ENCODE peak calls at places on chromosomes 4 and X, in seven cellular contexts. One of them, this sample, is unnamed.

GRCh38 chrX:132953358-132953757 is 5.1 kb downstream of the HS6ST2 start:
- DNase-seq in prostate gland: no peak
- DNase-seq in SW480: no peak
- DNase-seq in tibial nerve: no peak
- DNase-seq in fibroblast of the conjunctiva: no peak
- DNase-seq in activated CD4-positive, alpha-beta T cell treated with anti-CD3 and anti-CD28 coated beads, Interleukin-2, amount 10 ng/mL, durations not matched to agents 7 days and 5 days: no peak
- DNase-seq in amygdala: no peak
- DNase-seq in this sample: no peak

GRCh38 chrX:34559325-34559724 is 97.8 kb downstream of the TMEM47 start:
- DNase-seq in prostate gland: no peak
- DNase-seq in activated CD4-positive, alpha-beta T cell treated with anti-CD3 and anti-CD28 coated beads, Interleukin-2, amount 10 ng/mL, durations not matched to agents 7 days and 5 days: peak
- DNase-seq in amygdala: no peak
- DNase-seq in tibial nerve: no peak
- DNase-seq in fibroblast of the conjunctiva: peak
- DNase-seq in SW480: no peak
- DNase-seq in this sample: no peak

GRCh38 chr4:103996059-103996458 is 276.3 kb upstream of the TACR3 start:
- DNase-seq in fibroblast of the conjunctiva: no peak
- DNase-seq in tibial nerve: no peak
- DNase-seq in amygdala: no peak
- DNase-seq in prostate gland: peak
- DNase-seq in SW480: peak
- DNase-seq in activated CD4-positive, alpha-beta T cell treated with anti-CD3 and anti-CD28 coated beads, Interleukin-2, amount 10 ng/mL, durations not matched to agents 7 days and 5 days: no peak
- DNase-seq in this sample: no peak

GRCh38 chr4:11338990-11339782 is 89.5 kb downstream of the HS3ST1 start:
- DNase-seq in amygdala: no peak
- DNase-seq in fibroblast of the conjunctiva: no peak
- DNase-seq in activated CD4-positive, alpha-beta T cell treated with anti-CD3 and anti-CD28 coated beads, Interleukin-2, amount 10 ng/mL, durations not matched to agents 7 days and 5 days: no peak
- DNase-seq in prostate gland: no peak
- DNase-seq in tibial nerve: no peak
- DNase-seq in SW480: no peak
- DNase-seq in this sample: no peak

GRCh38 chrX:109839694-109840358 is 106.8 kb upstream of the ACSL4 start:
- DNase-seq in fibroblast of the conjunctiva: no peak
- DNase-seq in activated CD4-positive, alpha-beta T cell treated with anti-CD3 and anti-CD28 coated beads, Interleukin-2, amount 10 ng/mL, durations not matched to agents 7 days and 5 days: no peak
- DNase-seq in prostate gland: no peak
- DNase-seq in SW480: peak
- DNase-seq in tibial nerve: no peak
- DNase-seq in amygdala: no peak
- DNase-seq in this sample: no peak

GRCh38 chr4:138952405-138952804 is 63.2 kb upstream of the NOCT start:
- DNase-seq in tibial nerve: no peak
- DNase-seq in prostate gland: no peak
- DNase-seq in activated CD4-positive, alpha-beta T cell treated with anti-CD3 and anti-CD28 coated beads, Interleukin-2, amount 10 ng/mL, durations not matched to agents 7 days and 5 days: no peak
- DNase-seq in SW480: no peak
- DNase-seq in fibroblast of the conjunctiva: no peak
- DNase-seq in amygdala: no peak
- DNase-seq in this sample: no peak

GRCh38 chr4:82848706-82849105 is 42.2 kb downstream of the SEC31A start:
- DNase-seq in activated CD4-positive, alpha-beta T cell treated with anti-CD3 and anti-CD28 coated beads, Interleukin-2, amount 10 ng/mL, durations not matched to agents 7 days and 5 days: no peak
- DNase-seq in SW480: no peak
- DNase-seq in amygdala: no peak
- DNase-seq in tibial nerve: no peak
- DNase-seq in prostate gland: no peak
- DNase-seq in fibroblast of the conjunctiva: no peak
- DNase-seq in this sample: no peak

GRCh38 chr4:40858946-40859345 is 109.2 kb downstream of the NSUN7 start:
- DNase-seq in tibial nerve: no peak
- DNase-seq in activated CD4-positive, alpha-beta T cell treated with anti-CD3 and anti-CD28 coated beads, Interleukin-2, amount 10 ng/mL, durations not matched to agents 7 days and 5 days: no peak
- DNase-seq in fibroblast of the conjunctiva: no peak
- DNase-seq in SW480: no peak
- DNase-seq in amygdala: no peak
- DNase-seq in prostate gland: no peak
- DNase-seq in this sample: no peak

GRCh38 chrX:37472836-37473235 is 98.6 kb upstream of the LANCL3 start:
- DNase-seq in prostate gland: no peak
- DNase-seq in SW480: no peak
- DNase-seq in fibroblast of the conjunctiva: no peak
- DNase-seq in tibial nerve: no peak
- DNase-seq in activated CD4-positive, alpha-beta T cell treated with anti-CD3 and anti-CD28 coated beads, Interleukin-2, amount 10 ng/mL, durations not matched to agents 7 days and 5 days: no peak
- DNase-seq in amygdala: no peak
- DNase-seq in this sample: no peak

GRCh38 chr4:158353541-158354304 is 143.4 kb downstream of the TMEM144 start:
- DNase-seq in amygdala: no peak
- DNase-seq in SW480: no peak
- DNase-seq in tibial nerve: no peak
- DNase-seq in fibroblast of the conjunctiva: no peak
- DNase-seq in prostate gland: no peak
- DNase-seq in activated CD4-positive, alpha-beta T cell treated with anti-CD3 and anti-CD28 coated beads, Interleukin-2, amount 10 ng/mL, durations not matched to agents 7 days and 5 days: no peak
- DNase-seq in this sample: no peak

GRCh38 chr4:177528620-177529019 is 86.4 kb upstream of the AGA start:
- DNase-seq in amygdala: no peak
- DNase-seq in SW480: no peak
- DNase-seq in fibroblast of the conjunctiva: no peak
- DNase-seq in prostate gland: no peak
- DNase-seq in tibial nerve: no peak
- DNase-seq in activated CD4-positive, alpha-beta T cell treated with anti-CD3 and anti-CD28 coated beads, Interleukin-2, amount 10 ng/mL, durations not matched to agents 7 days and 5 days: no peak
- DNase-seq in this sample: no peak

GRCh38 chrX:133965321-133965720 is 20.1 kb downstream of the GPC3 start:
- DNase-seq in amygdala: no peak
- DNase-seq in activated CD4-positive, alpha-beta T cell treated with anti-CD3 and anti-CD28 coated beads, Interleukin-2, amount 10 ng/mL, durations not matched to agents 7 days and 5 days: no peak
- DNase-seq in fibroblast of the conjunctiva: no peak
- DNase-seq in SW480: no peak
- DNase-seq in prostate gland: no peak
- DNase-seq in tibial nerve: no peak
- DNase-seq in this sample: no peak

GRCh38 chr4:52869656-52870055 is 7.5 kb downstream of the RASL11B start:
- DNase-seq in activated CD4-positive, alpha-beta T cell treated with anti-CD3 and anti-CD28 coated beads, Interleukin-2, amount 10 ng/mL, durations not matched to agents 7 days and 5 days: no peak
- DNase-seq in tibial nerve: no peak
- DNase-seq in fibroblast of the conjunctiva: no peak
- DNase-seq in SW480: no peak
- DNase-seq in amygdala: no peak
- DNase-seq in prostate gland: no peak
- DNase-seq in this sample: no peak

GRCh38 chrX:25020391-25021131 is 4.8 kb upstream of the ARX start:
- DNase-seq in tibial nerve: no peak
- DNase-seq in amygdala: no peak
- DNase-seq in SW480: peak
- DNase-seq in activated CD4-positive, alpha-beta T cell treated with anti-CD3 and anti-CD28 coated beads, Interleukin-2, amount 10 ng/mL, durations not matched to agents 7 days and 5 days: peak
- DNase-seq in fibroblast of the conjunctiva: no peak
- DNase-seq in prostate gland: no peak
- DNase-seq in this sample: no peak

GRCh38 chrX:13373027-13373806 is 53.4 kb upstream of the ATXN3L start:
- DNase-seq in activated CD4-positive, alpha-beta T cell treated with anti-CD3 and anti-CD28 coated beads, Interleukin-2, amount 10 ng/mL, durations not matched to agents 7 days and 5 days: no peak
- DNase-seq in prostate gland: no peak
- DNase-seq in SW480: no peak
- DNase-seq in amygdala: no peak
- DNase-seq in fibroblast of the conjunctiva: no peak
- DNase-seq in tibial nerve: no peak
- DNase-seq in this sample: no peak

GRCh38 chrX:24498975-24499374 is 33.9 kb downstream of the PDK3 start:
- DNase-seq in tibial nerve: no peak
- DNase-seq in fibroblast of the conjunctiva: no peak
- DNase-seq in SW480: peak
- DNase-seq in prostate gland: no peak
- DNase-seq in activated CD4-positive, alpha-beta T cell treated with anti-CD3 and anti-CD28 coated beads, Interleukin-2, amount 10 ng/mL, durations not matched to agents 7 days and 5 days: no peak
- DNase-seq in amygdala: no peak
- DNase-seq in this sample: no peak

GRCh38 chrX:139063364-139063763 is 351.8 kb upstream of the FGF13 start:
- DNase-seq in SW480: no peak
- DNase-seq in fibroblast of the conjunctiva: no peak
- DNase-seq in activated CD4-positive, alpha-beta T cell treated with anti-CD3 and anti-CD28 coated beads, Interleukin-2, amount 10 ng/mL, durations not matched to agents 7 days and 5 days: no peak
- DNase-seq in tibial nerve: no peak
- DNase-seq in prostate gland: no peak
- DNase-seq in amygdala: no peak
- DNase-seq in this sample: no peak

This sample was measured in activated gamma-delta T cell.